ENCODE peak calls at places on chromosomes 13 and 19, in four cellular contexts. G, V, E and R are unnamed samples. For H3K4me1, the result is how much of the 10 kb centered on the place peaks cover.

GRCh38 chr19:40165362-40165937 is 25.8 kb upstream of the MAP3K10 start:
- DNase-seq in E (peak), V (peak), G (no peak), R (peak)

GRCh38 chr13:114161028-114161556 is 18.0 kb upstream of the CFAP97D2 start:
- DNase-seq in V (no peak), G (no peak), E (no peak), R (peak)

GRCh38 chr19:8724276-8724675 is 2.8 kb downstream of the OR2Z1 start:
- DNase-seq in G (no peak), V (no peak), E (no peak), R (no peak)

GRCh38 chr19:52170863-52171320 is 529 bp downstream of the ZNF836 start:
- DNase-seq in G (no peak), V (peak), E (no peak), R (peak)

GRCh38 chr13:21738636-21739035 is 67.8 kb downstream of the FGF9 start:
- DNase-seq in E (no peak), V (no peak), G (no peak), R (no peak)

GRCh38 chr13:66995366-66995663 is 234.8 kb downstream of the PCDH9 start:
- DNase-seq in V (no peak), G (no peak), E (no peak), R (no peak)

GRCh38 chr13:73422973-73423372 is 364.2 kb downstream of the KLF5 start:
- DNase-seq in E (no peak), V (no peak), G (no peak), R (no peak)

GRCh38 chr13:76622336-76623045 is 263.7 kb downstream of the KCTD12 start:
- DNase-seq in E (no peak), V (peak), G (no peak), R (no peak)

GRCh38 chr13:33026489-33027152 is 10.4 kb downstream of the KL start:
- DNase-seq in V (peak), G (no peak), E (no peak), R (no peak)

GRCh38 chr19:13599681-13600080 is 93.4 kb upstream of the CACNA1A start:
- DNase-seq in V (no peak), E (no peak), G (no peak), R (no peak)

GRCh38 chr13:71869274-71869673 is 2.3 kb upstream of the DACH1 start:
- DNase-seq in E (no peak), V (no peak), G (no peak), R (no peak)

GRCh38 chr13:91588541-91588940 is 190.1 kb downstream of the GPC5 start:
- DNase-seq in G (no peak), E (no peak), V (no peak), R (no peak)

GRCh38 chr19:588093-588742 is 1.5 kb upstream of the HCN2 start:
- DNase-seq in G (no peak), E (peak), V (peak), R (peak)

GRCh38 chr13:79448413-79448812 is 32.5 kb upstream of the NDFIP2 start:
- DNase-seq in G (no peak), V (no peak), E (peak), R (no peak)

GRCh38 chr13:98147521-98147920 is 4.6 kb downstream of the FARP1 start:
- DNase-seq in E (no peak), V (no peak), G (no peak), R (no peak)

GRCh38 chr13:95623141-95623540 is 21.4 kb downstream of the DZIP1 start:
- DNase-seq in E (no peak), V (no peak), G (no peak), R (no peak)

GRCh38 chr13:96000069-96000468 is 53.1 kb downstream of the UGGT2 start:
- DNase-seq in G (no peak), E (no peak), V (no peak), R (no peak)

GRCh38 chr19:18152817-18153554 is at the start of gene PIK3R2:
- DNase-seq in G (peak), V (peak), E (peak), R (peak)
- H3K4me1 ChIP-seq in G (under half), V (under half), E (under half), R (under half)

GRCh38 chr19:48329167-48329891 is 4.0 kb downstream of the EMP3 start:
- DNase-seq in E (peak), G (no peak), V (no peak), R (no peak)
- H3K4me3 ChIP-seq in E (no peak), G (peak), V (peak), R (no peak)

GRCh38 chr19:16626796-16627193 is 1.2 kb downstream of the MED26 start:
- DNase-seq in G (no peak), E (peak), V (no peak), R (no peak)

GRCh38 chr19:16627194-16627927 is 643 bp downstream of the MED26 start:
- DNase-seq in E (peak), G (no peak), V (peak), R (peak)

GRCh38 chr19:16628984-16629691 is 1.1 kb upstream of the MED26 start:
- DNase-seq in E (peak), G (no peak), V (peak), R (no peak)

GRCh38 chr19:16627928-16628182 is 149 bp downstream of the MED26 start:
- DNase-seq in G (no peak), V (no peak), E (no peak), R (no peak)

GRCh38 chr19:16628183-16628983 is at the start of gene MED26:
- DNase-seq in E (peak), V (peak), G (peak), R (peak)
- H3K4me1 ChIP-seq in E (under half), V (under half), G (under half), R (under half)

GRCh38 chr19:47419037-47419783 is at the start of gene MEIS3:
- DNase-seq in E (peak), G (no peak), V (no peak), R (no peak)
- H3K4me3 ChIP-seq in E (peak), G (peak), V (peak), R (no peak)

DNA sequence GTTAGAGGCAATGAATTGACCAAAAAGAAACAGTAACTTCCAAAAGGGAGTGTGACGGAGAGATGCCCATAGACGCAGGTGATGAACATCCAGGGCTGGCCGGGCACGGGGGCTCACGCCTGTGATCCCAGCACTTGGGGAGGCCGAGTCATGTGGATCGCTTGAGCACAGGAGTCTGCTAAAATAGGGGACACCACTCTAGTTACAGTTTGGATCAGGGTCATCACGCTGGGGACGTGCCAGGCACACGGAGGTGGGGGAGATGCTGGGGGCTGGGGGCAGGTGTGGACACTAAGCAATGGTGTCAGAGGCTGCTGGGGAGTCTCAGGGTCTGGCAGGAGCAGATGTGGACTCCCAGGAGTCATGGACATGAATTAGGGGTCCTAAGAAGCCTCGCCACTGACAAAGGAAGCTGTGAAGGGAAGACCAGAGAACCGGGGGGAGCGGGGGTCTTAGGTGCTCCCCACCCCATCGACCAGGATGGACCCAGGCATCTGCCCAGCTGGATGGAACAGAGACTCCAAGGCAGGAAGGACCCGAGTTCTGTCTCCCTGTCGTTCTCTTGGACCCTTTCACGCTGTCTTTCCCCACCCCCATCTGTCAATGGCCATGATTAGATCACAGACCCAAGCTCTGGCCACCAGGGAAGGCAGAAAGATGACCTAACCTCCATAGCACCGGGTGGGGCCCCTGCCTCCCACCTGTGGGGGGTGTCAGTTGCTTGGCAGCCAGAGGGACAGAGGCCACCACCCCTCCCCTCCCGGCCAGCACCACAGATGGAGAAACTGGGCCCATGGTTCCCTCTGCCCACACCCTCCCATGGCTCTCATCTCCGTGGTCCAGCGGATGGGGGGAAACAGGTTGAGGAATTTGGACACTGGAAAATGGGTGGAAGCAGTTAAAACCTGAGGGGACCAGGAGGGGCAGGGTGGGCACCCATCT is 19.6 kb downstream of the CCDC8 start:
- DNase-seq in E (no peak), V (no peak), G (no peak), R (peak)
- H3K4me1 ChIP-seq in E (under half), V (under half), G (under half), R (under half)

DNA sequence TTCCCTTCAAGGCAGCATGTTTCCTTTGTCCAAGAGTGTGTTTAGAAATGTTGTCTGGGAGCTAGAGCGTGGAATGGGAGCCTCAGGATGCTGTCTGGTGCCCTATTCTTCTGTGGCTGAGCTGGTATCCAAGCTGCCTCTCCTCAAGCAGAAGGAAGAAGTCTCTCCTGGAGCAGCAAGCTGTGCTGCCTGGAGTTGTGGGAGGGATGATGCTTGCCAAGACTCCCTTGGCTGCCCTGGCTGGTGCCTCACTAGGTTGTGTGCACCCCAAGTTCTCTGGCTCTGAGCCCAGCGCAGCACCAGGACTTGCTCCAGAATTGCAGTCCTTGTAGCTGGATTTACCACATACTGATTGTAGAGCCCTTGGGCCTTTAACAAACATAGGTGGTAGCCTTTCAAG is 4.7 kb upstream of the CYP4F3 start:
- DNase-seq in G (no peak), E (no peak), V (no peak), R (no peak)
- H3K4me3 ChIP-seq in G (no peak), E (no peak), V (no peak), R (no peak)

GRCh38 chr13:102707465-102707864 is 12.6 kb upstream of the METTL21C start:
- DNase-seq in G (no peak), V (no peak), E (peak), R (no peak)

GRCh38 chr13:102701331-102701730 is 6.5 kb upstream of the METTL21C start:
- DNase-seq in G (no peak), V (no peak), E (no peak), R (no peak)

GRCh38 chr13:102703721-102704035 is 8.8 kb upstream of the METTL21C start:
- DNase-seq in E (no peak), V (no peak), G (no peak), R (no peak)

GRCh38 chr13:102702965-102703720 is 8.3 kb upstream of the METTL21C start:
- DNase-seq in V (no peak), G (no peak), E (peak), R (no peak)

GRCh38 chr13:102704238-102704750 is 9.4 kb upstream of the METTL21C start:
- DNase-seq in G (no peak), V (no peak), E (no peak), R (no peak)
- H3K4me1 ChIP-seq in G (under half), V (under half), E (under half), R (under half)

DNA sequence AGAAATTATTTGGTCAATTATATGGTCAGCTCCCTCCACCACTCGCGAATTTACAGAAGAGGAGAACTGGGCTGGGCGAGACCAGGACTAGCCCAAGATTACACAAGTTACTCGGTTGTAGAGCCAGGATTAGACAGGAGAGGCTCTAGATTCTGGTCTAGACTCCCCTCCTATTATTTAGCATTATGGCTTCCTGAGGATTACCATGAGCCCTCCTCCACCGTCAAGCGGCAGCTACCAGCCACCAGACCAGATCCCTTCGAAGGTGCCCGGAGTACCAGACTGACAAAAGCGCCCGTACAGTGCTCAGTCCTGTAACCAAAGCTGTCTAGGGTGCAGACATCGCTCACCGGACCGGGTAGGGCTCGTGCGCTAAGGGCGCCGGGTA is 497 bp upstream of the MLNR start:
- DNase-seq in E (no peak), V (no peak), G (no peak), R (peak)
- H3K4me3 ChIP-seq in E (peak), V (peak), G (peak), R (no peak)

GRCh38 chr19:48798937-48799336 is 11.9 kb downstream of the BCAT2 start:
- DNase-seq in E (no peak), V (no peak), G (no peak), R (no peak)

GRCh38 chr19:48802623-48803022 is 8.2 kb downstream of the BCAT2 start:
- DNase-seq in V (no peak), E (no peak), G (no peak), R (no peak)

GRCh38 chr19:48797103-48797502 is 13.7 kb downstream of the BCAT2 start:
- DNase-seq in V (no peak), E (no peak), G (no peak), R (no peak)

GRCh38 chr19:48796468-48797083 is 14.3 kb downstream of the BCAT2 start:
- DNase-seq in E (no peak), V (no peak), G (no peak), R (no peak)

GRCh38 chr19:48799358-48800300 is 11.2 kb downstream of the BCAT2 start:
- DNase-seq in E (no peak), G (no peak), V (no peak), R (no peak)
- H3K4me1 ChIP-seq in E (under half), G (under half), V (under half), R (under half)